ENCODE peak calls at places on chromosomes 13 and 19, in five cellular contexts. Z is heart right ventricle, U is neural progenitor cell, L is breast epithelium, X is spleen. A is an unnamed sample.

GRCh38 chr13:97946951-97947588 is 6.4 kb upstream of the IPO5 start:
- DNase-seq in Z (no peak), U (no peak), L (no peak), X (no peak), A (peak; percentile 92)

GRCh38 chr19:19160489-19161035 is 9.5 kb downstream of the MEF2B start:
- DNase-seq in Z (no peak), U (no peak), L (no peak), X (peak; percentile 83), A (no peak)

GRCh38 chr13:74187564-74187963 is 53.4 kb upstream of the KLF12 start:
- DNase-seq in Z (no peak), U (no peak), L (no peak), X (no peak), A (peak; percentile 36)

GRCh38 chr13:44397766-44398223 is 24.2 kb downstream of the SERP2 start:
- DNase-seq in Z (no peak), U (peak; percentile 10), L (no peak), X (peak; percentile 36), A (no peak)

GRCh38 chr19:41859213-41859617 is 840 bp upstream of the RPS19 start:
- DNase-seq in Z (no peak), U (no peak), L (no peak), X (no peak), A (no peak)

GRCh38 chr13:27979765-27980279 is 8.7 kb downstream of the URAD start:
- DNase-seq in Z (no peak), U (no peak), L (no peak), X (no peak), A (no peak)

GRCh38 chr19:54325194-54325621 is 12.2 kb upstream of the LILRA5 start:
- DNase-seq in Z (no peak), U (peak; percentile 42), L (no peak), X (no peak), A (peak; percentile 42)

GRCh38 chr13:37905736-37906135 is 36.2 kb upstream of the TRPC4 start:
- DNase-seq in Z (no peak), U (no peak), L (no peak), X (no peak), A (no peak)

GRCh38 chr13:29161653-29162052 is 341.5 kb downstream of the MTUS2 start:
- DNase-seq in Z (no peak), U (no peak), L (no peak), X (no peak), A (no peak)

GRCh38 chr13:48496796-48497195 is 36.1 kb downstream of the RCBTB2 start:
- DNase-seq in Z (no peak), U (no peak), L (no peak), X (no peak), A (no peak)

GRCh38 chr19:50875795-50876422 is 2.7 kb downstream of the KLK2 start:
- DNase-seq in Z (no peak), U (no peak), L (no peak), X (no peak), A (no peak)

GRCh38 chr13:94433055-94433947 is 46.2 kb downstream of the DCT start:
- DNase-seq in Z (peak; percentile 19), U (peak; percentile 31), L (no peak), X (no peak), A (no peak)

GRCh38 chr19:48735031-48735615 is 5.3 kb downstream of the RASIP1 start:
- DNase-seq in Z (no peak), U (peak; percentile 89), L (no peak), X (no peak), A (no peak)

GRCh38 chr19:29702161-29702957 is 12.7 kb downstream of the C19orf12 start:
- DNase-seq in Z (no peak), U (no peak), L (no peak), X (peak; percentile 65), A (no peak)

GRCh38 chr13:98890186-98890585 is 87.7 kb downstream of the DOCK9 start:
- DNase-seq in Z (no peak), U (no peak), L (no peak), X (no peak), A (peak; percentile 72)

GRCh38 chr13:91185294-91185863 is 162.1 kb upstream of the MIR17HG start:
- DNase-seq in Z (no peak), U (peak; percentile 29), L (no peak), X (no peak), A (peak; percentile 8)

GRCh38 chr19:19642506-19643157 is 825 bp downstream of the GMIP start:
- DNase-seq in Z (no peak), U (peak; percentile 26), L (no peak), X (no peak), A (no peak)

GRCh38 chr19:15107056-15108010 is at the start of gene SYDE1:
- DNase-seq in Z (peak; percentile 68), U (peak; percentile 89), L (peak; percentile 39), X (no peak), A (peak; percentile 63)

DNA sequence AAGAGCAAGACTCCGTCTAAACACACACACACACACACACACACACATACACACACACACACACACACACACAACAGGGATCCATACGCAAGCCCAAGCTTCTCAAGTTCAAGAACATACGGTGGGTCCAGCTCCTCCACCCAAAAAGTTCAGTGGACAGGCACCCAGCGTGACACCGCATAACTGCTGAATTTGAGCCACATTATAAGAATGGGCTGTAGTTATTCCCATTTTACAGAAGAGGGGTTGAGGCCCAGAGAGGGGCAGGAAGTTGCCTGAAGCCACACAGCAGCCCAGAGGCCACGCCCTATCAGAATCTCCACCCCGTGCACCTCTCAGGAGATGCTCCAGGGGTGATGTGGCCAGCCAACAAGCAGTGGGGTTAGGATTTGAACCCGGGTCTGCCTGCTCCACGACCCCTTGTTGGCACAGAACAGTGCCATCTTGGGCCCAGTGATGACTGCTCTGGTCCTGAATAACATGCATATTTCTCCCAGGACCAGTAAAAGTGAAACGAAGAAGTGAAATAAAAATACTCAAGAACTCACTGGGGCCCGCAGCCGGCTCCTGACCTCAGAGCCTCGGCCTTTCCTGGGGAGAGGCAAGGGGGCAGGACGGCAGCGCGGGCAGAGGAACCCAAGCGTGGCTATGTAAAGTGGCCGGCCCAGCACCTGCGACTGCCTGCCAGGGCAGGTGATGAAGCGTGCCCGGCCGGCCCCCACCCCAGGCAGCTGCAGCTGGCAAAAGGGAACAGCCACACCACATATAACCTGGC is 61.9 kb downstream of the AP1M1 start:
- DNase-seq in Z (no peak), U (no peak), L (no peak), X (peak; percentile 95), A (no peak)
- H3K27ac ChIP-seq in Z (peak overlapping the region; percentile 92), U (no peak overlapping the region), L (peak overlapping the region; percentile 87), X (peak overlapping the region; percentile 29), A (no peak overlapping the region)

GRCh38 chr19:34556500-34556899 is 74.9 kb downstream of the WTIP start:
- DNase-seq in Z (no peak), U (peak; percentile 65), L (no peak), X (no peak), A (no peak)
- TF ChIP-seq CTCF in Z (peak; percentile 57), U (peak; percentile 74), L (no peak), X (peak; percentile 29), A (no peak)

DNA sequence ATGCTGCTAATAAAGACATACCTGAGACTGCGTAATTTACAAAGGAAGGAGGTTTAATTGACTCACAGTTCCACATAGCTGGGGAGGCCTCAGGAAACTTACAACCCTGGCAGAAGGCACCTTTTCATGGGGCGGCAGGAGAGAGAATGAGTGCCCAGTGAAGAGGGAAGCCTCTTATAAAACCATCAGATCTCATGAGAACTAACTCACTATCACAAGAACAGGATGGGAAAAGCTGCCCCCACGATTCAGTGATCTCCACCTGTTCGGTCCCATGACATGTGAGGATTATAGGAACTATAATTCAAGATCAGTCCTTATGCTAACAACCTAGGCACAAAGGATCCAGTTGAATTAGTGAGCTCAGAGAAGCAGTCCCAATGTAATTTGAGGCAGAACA is 59.4 kb downstream of the GPC6 start:
- DNase-seq in Z (no peak), U (peak; percentile 7), L (no peak), X (no peak), A (no peak)
- H3K27ac ChIP-seq in Z (no peak overlapping the region), U (peak overlapping the region; percentile 42), L (no peak overlapping the region), X (no peak overlapping the region), A (no peak overlapping the region)

DNA sequence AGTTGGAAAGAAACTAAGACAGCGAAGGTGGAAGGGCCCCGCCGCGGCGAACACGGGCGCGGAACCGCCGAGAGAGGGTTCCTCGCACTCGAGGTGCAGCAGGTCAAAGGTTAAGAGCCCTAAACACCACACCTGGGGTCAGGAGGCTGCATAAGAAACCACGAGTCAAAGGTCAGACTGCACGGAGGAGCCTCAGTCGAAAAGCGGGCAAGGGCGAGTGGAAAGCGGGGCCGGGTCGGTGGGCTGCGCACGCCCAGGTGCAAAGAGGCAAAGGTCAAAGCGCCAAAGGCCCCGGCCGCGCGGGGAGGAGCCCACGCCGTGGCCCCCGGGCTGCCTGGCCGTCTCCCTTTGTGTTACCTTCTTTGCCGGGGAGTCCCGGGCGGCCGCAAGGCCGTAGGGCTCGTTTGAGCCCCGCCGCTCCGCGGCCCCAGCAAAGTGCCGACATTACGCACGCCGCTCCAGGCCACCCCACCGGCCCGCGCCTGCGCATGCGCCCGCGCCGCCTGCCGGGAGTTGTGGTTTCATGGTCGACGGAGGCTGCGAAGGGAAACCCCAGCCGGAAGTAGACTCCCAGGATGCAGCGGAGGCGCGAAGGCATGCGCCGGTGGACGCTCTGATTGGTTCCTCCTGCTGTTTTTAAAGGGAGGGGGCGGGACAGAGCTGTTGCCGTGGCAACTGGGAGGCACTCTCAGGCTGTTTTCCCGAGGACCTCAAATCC is at the start of gene POLRMT:
- DNase-seq in Z (peak; percentile 98), U (peak; percentile 99), L (peak; percentile 98), X (peak; percentile 98), A (peak; percentile 100)
- TF ChIP-seq CTCF in Z (peak; percentile 38), U (no peak), L (no peak), X (no peak), A (no peak)

DNA sequence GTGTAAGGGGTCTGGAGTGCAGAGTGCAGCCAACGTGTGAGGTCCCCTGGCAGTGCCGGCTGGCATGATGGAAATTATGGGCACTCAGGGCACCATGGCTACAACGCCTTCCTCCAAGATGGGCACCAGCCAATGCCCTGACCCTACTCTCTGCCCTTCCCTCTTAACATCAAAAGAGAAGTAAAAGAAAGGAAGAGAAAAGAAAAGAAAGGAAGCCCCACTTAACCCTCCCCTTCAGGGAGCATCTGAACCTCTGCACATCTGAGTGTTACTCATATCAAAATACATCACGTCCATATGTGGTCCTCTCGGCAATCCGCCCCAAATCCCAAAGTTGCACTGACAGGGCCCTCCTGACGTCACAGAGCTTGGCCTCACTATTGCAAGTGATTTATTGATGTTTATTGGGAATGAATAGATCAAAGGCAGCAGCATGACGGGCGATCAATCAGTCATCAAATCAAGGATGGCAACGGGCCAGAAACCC is 1.4 kb downstream of the TSHZ3 start:
- DNase-seq in Z (no peak), U (no peak), L (no peak), X (no peak), A (no peak)
- H3K27ac ChIP-seq in Z (peak overlapping the region; percentile 94), U (no peak overlapping the region), L (peak overlapping the region; percentile 68), X (peak overlapping the region; percentile 81), A (no peak overlapping the region)

GRCh38 chr19:3494559-3494958 is 5.9 kb downstream of the DOHH start:
- DNase-seq in Z (no peak), U (no peak), L (peak; percentile 66), X (no peak), A (no peak)
- TF ChIP-seq CTCF in Z (no peak), U (no peak), L (no peak), X (no peak), A (no peak)

GRCh38 chr19:39030854-39031367 is 1.4 kb downstream of the FBXO27 start:
- DNase-seq in Z (no peak), U (no peak), L (no peak), X (no peak), A (no peak)
- H3K27ac ChIP-seq in Z (no peak overlapping the region), U (no peak overlapping the region), L (peak overlapping the region; percentile 82), X (no peak overlapping the region), A (peak overlapping the region; percentile 91)